ENCODE peak calls at places on chromosomes 3 and 15, in eight cellular contexts. F, L, S, P, Y, U, V and G are unnamed samples.

GRCh38 chr15:42707873-42708544 is 28.9 kb downstream of the CDAN1 start:
- DNase-seq in U (peak; percentile 26), Y (no peak), F (no peak), S (no peak), P (no peak), V (no peak), L (no peak), G (no peak)

GRCh38 chr3:12289562-12289961 is 692 bp downstream of the PPARG start:
- DNase-seq in S (no peak), F (no peak), U (no peak), L (no peak), P (no peak), Y (no peak), V (no peak), G (no peak)

GRCh38 chr3:71784914-71785593 is at the start of gene PROK2:
- DNase-seq in S (no peak), P (peak; percentile 52), F (peak; percentile 28), V (peak; percentile 25), L (no peak), Y (peak; percentile 3), U (no peak), G (no peak)

GRCh38 chr3:99817047-99817436 is 620 bp upstream of the CMSS1 start:
- DNase-seq in S (no peak), V (peak; percentile 7), F (peak; percentile 46), L (no peak), U (peak; percentile 33), Y (no peak), P (no peak), G (no peak)

GRCh38 chr15:28101201-28101600 is 2.1 kb upstream of the OCA2 start:
- DNase-seq in L (no peak), V (no peak), U (no peak), P (no peak), Y (no peak), F (no peak), S (no peak), G (no peak)

GRCh38 chr3:43996379-43997301 is 245.0 kb upstream of the TOPAZ1 start:
- DNase-seq in L (no peak), Y (peak; percentile 78), V (peak; percentile 58), P (peak; percentile 58), U (no peak), S (no peak), F (peak; percentile 90), G (no peak)

GRCh38 chr3:3065876-3066275 is 44.3 kb downstream of the IL5RA start:
- DNase-seq in U (peak; percentile 59), V (no peak), P (no peak), Y (no peak), F (no peak), L (peak; percentile 48), S (no peak), G (no peak)

GRCh38 chr15:29871401-29871800 is 49.1 kb upstream of the TJP1 start:
- DNase-seq in P (no peak), F (no peak), U (no peak), Y (no peak), S (no peak), V (no peak), L (no peak), G (no peak)

GRCh38 chr3:103693831-103694230 is 1259.0 kb downstream of the ZPLD1 start:
- DNase-seq in L (no peak), V (no peak), F (no peak), S (no peak), U (no peak), Y (no peak), P (no peak), G (no peak)

GRCh38 chr3:169850618-169851017 is 19.1 kb downstream of the LRRC31 start:
- DNase-seq in P (no peak), V (no peak), Y (no peak), S (no peak), F (peak; percentile 12), U (no peak), L (no peak), G (no peak)

GRCh38 chr3:55647675-55648074 is 160.6 kb upstream of the WNT5A start:
- DNase-seq in S (no peak), L (no peak), V (no peak), U (no peak), P (no peak), F (no peak), Y (no peak), G (no peak)

GRCh38 chr3:49415931-49416601 is 3.8 kb downstream of the TCTA start:
- DNase-seq in L (no peak), V (no peak), F (no peak), S (no peak), P (no peak), U (no peak), Y (peak; percentile 83), G (no peak)

GRCh38 chr3:46946856-46947544 is 29.5 kb downstream of the CCDC12 start:
- DNase-seq in Y (no peak), P (no peak), V (no peak), L (peak; percentile 31), U (peak; percentile 54), F (no peak), S (no peak), G (peak; percentile 86)

GRCh38 chr3:16906679-16907078 is 21.9 kb downstream of the PLCL2 start:
- DNase-seq in F (peak; percentile 55), L (peak; percentile 29), U (peak; percentile 55), Y (peak; percentile 61), P (no peak), S (peak; percentile 20), V (no peak), G (no peak)

GRCh38 chr3:53328750-53329149 is 18.6 kb downstream of the DCP1A start:
- DNase-seq in U (no peak), L (peak; percentile 69), V (no peak), S (no peak), Y (no peak), P (no peak), F (no peak), G (no peak)

GRCh38 chr3:72818092-72818721 is 30.0 kb downstream of the SHQ1 start:
- DNase-seq in V (peak; percentile 27), L (peak; percentile 36), F (peak; percentile 58), Y (peak; percentile 17), P (no peak), U (peak; percentile 56), S (no peak), G (no peak)

GRCh38 chr15:88003928-88004327 is 252.6 kb downstream of the NTRK3 start:
- DNase-seq in L (no peak), U (no peak), V (no peak), F (no peak), P (no peak), S (no peak), Y (no peak), G (no peak)

GRCh38 chr3:51642462-51642861 is 28.6 kb upstream of the TEX264 start:
- DNase-seq in L (peak; percentile 3), S (no peak), P (no peak), V (no peak), Y (no peak), U (peak; percentile 38), F (peak; percentile 36), G (no peak)

GRCh38 chr15:43769584-43770228 is 7.1 kb downstream of the ELL3 start:
- DNase-seq in Y (peak; percentile 68), L (peak; percentile 64), P (peak; percentile 78), S (peak; percentile 24), V (peak; percentile 72), F (peak; percentile 81), U (peak; percentile 75), G (no peak)

GRCh38 chr3:152051501-152052404 is 178.3 kb downstream of the SUCNR1 start:
- DNase-seq in Y (peak; percentile 36), P (no peak), V (no peak), U (peak; percentile 19), F (peak; percentile 68), L (peak; percentile 69), S (peak; percentile 66), G (no peak)

GRCh38 chr15:57171414-57171813 is 204.9 kb upstream of the CGNL1 start:
- DNase-seq in U (no peak), Y (no peak), P (no peak), V (no peak), F (peak; percentile 21), S (no peak), L (peak; percentile 9), G (no peak)
- TF ChIP-seq CTCF in U (no peak), Y (no peak), P (no peak), V (no peak), F (no peak), S (no peak), L (no peak), G (no peak)

DNA sequence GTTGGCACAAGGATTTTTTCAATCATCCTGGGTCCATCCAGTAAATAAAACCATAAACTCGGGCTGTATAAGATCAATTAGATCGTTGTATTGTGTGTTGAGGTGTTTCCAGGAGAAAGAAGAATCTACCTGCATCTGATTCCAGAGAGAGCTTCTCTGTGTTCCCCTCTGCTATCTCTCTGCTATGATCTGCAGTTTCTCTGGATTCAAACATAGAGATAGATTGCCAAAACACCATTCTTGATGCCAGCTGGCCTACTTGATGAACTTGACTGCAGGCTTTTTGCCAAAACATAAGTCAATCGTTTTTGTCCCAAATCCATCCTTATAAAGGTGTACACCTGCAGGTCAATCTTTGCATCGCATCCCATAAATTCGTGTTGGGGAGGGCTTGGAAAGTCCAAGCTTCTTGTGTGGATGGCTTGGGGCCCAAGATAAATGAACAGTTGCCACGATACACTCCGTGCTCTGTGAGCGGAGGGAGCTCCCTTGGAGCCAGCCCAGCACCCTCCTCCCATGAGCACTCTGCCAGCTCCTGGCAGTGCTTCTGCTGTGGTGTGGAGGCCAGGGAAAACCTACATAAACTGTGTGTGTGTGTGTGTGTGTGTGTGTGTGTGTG is 2.7 kb downstream of the CERS3 start:
- DNase-seq in V (no peak), U (no peak), L (no peak), Y (no peak), P (no peak), S (no peak), F (no peak), G (no peak)
- TF ChIP-seq CTCF in V (no peak), U (peak; percentile 17), L (no peak), Y (no peak), P (no peak), S (no peak), F (no peak), G (no peak)

GRCh38 chr3:148366743-148367410 is 330.8 kb upstream of the AGTR1 start:
- DNase-seq in Y (peak; percentile 3), V (no peak), L (peak; percentile 9), P (no peak), F (peak; percentile 37), U (peak; percentile 49), S (no peak), G (no peak)
- TF ChIP-seq CTCF in Y (peak; percentile 12), V (no peak), L (peak; percentile 44), P (no peak), F (no peak), U (peak; percentile 58), S (no peak), G (peak; percentile 81)

GRCh38 chr15:60589728-60590127 is 110.8 kb upstream of the ICE2 start:
- DNase-seq in P (no peak), Y (no peak), F (no peak), S (peak; percentile 55), U (no peak), L (peak; percentile 21), V (no peak), G (no peak)

GRCh38 chr15:60592386-60593339 is 113.7 kb upstream of the ICE2 start:
- DNase-seq in F (peak; percentile 85), U (peak; percentile 46), P (peak; percentile 85), V (peak; percentile 73), S (no peak), Y (peak; percentile 93), L (peak; percentile 68), G (peak; percentile 93)

GRCh38 chr15:60591491-60592385 is 112.8 kb upstream of the ICE2 start:
- DNase-seq in L (no peak), S (no peak), V (peak; percentile 48), F (peak; percentile 57), Y (peak; percentile 56), U (no peak), P (peak; percentile 65), G (no peak)

GRCh38 chr15:60589253-60589652 is 110.3 kb upstream of the ICE2 start:
- DNase-seq in S (no peak), Y (peak; percentile 87), U (no peak), F (no peak), V (no peak), L (no peak), P (no peak), G (no peak)

GRCh38 chr15:60590935-60591490 is 112.1 kb upstream of the ICE2 start:
- DNase-seq in F (peak; percentile 73), P (peak; percentile 71), V (peak; percentile 57), L (peak; percentile 36), Y (peak; percentile 67), S (no peak), U (no peak), G (peak; percentile 92)
- TF ChIP-seq CTCF in F (no peak), P (no peak), V (no peak), L (peak; percentile 17), Y (no peak), S (no peak), U (no peak), G (peak; percentile 51)